ENCODE peak calls at places on chromosomes 11 and 22, in seven cellular contexts. L is T-cell; X is BJ; F is iris pigment epithelial cell; U is lower leg skin; J is stimulated activated CD4-positive, alpha-beta T cell treated with anti-CD3 and anti-CD28 coated beads, Interleukin-4, amount 100 ng/mL, for 1 hour; D is PC-3. A is an unnamed sample.

GRCh38 chr11:104372111-104372510 is 208.2 kb upstream of the PDGFD start:
- DNase-seq in X (no peak), D (no peak), U (no peak), J (no peak), F (no peak), L (no peak), A (no peak)

GRCh38 chr11:95076416-95076815 is 9.7 kb downstream of the SRSF8 start:
- DNase-seq in F (peak), D (peak), J (no peak), U (no peak), X (no peak), L (no peak), A (no peak)

GRCh38 chr11:3227568-3228444 is 4.4 kb downstream of the MRGPRE start:
- DNase-seq in F (no peak), D (no peak), J (no peak), X (no peak), U (no peak), L (no peak), A (peak)

GRCh38 chr11:2569321-2569721 is 124.5 kb downstream of the KCNQ1 start:
- DNase-seq in U (no peak), J (no peak), D (no peak), X (peak), F (no peak), L (no peak), A (no peak)

GRCh38 chr22:39545310-39546063 is 12.9 kb upstream of the RPS19BP1 start:
- DNase-seq in J (peak), F (no peak), U (no peak), L (peak), D (no peak), X (no peak), A (no peak)

GRCh38 chr22:44307509-44308169 is 5.1 kb downstream of the SHISAL1 start:
- DNase-seq in L (no peak), U (no peak), F (no peak), J (no peak), D (no peak), X (no peak), A (no peak)

GRCh38 chr11:74557526-74557925 is 34.9 kb upstream of the POLD3 start:
- DNase-seq in X (no peak), L (no peak), F (no peak), D (no peak), U (no peak), J (no peak), A (no peak)

GRCh38 chr11:79100093-79100704 is 340.6 kb downstream of the TENM4 start:
- DNase-seq in X (no peak), D (peak), F (peak), L (no peak), J (no peak), U (no peak), A (peak)

GRCh38 chr11:75055511-75055910 is 41.2 kb downstream of the OR2AT4 start:
- DNase-seq in F (peak), L (no peak), X (no peak), D (no peak), J (no peak), U (no peak), A (no peak)

GRCh38 chr11:67504023-67504949 is 877 bp downstream of the PITPNM1 start:
- DNase-seq in J (no peak), F (peak), U (no peak), X (no peak), L (peak), D (peak), A (no peak)

GRCh38 chr11:111417011-111417765 is 38.1 kb upstream of the POU2AF1 start:
- DNase-seq in D (no peak), L (no peak), X (no peak), F (peak), U (no peak), J (peak), A (no peak)

GRCh38 chr11:47599821-47600377 is 5.7 kb upstream of the C1QTNF4 start:
- DNase-seq in J (no peak), U (no peak), L (no peak), D (no peak), F (no peak), X (no peak), A (no peak)

GRCh38 chr22:48103126-48103875 is 1340.9 kb downstream of the TBC1D22A start:
- DNase-seq in X (no peak), F (no peak), U (no peak), D (no peak), J (no peak), L (no peak), A (no peak)

GRCh38 chr11:27248430-27249207 is 114.4 kb downstream of the CCDC34 start:
- DNase-seq in X (no peak), F (no peak), L (no peak), D (no peak), U (no peak), J (no peak), A (no peak)

GRCh38 chr22:46088541-46089311 is 61.6 kb upstream of the PPARA start:
- DNase-seq in J (no peak), L (no peak), U (no peak), X (no peak), F (peak), D (no peak), A (no peak)

A was measured in D341Med.